ENCODE peak calls at places on chromosome 13, in eight cellular contexts. One of them, this sample, is unnamed.

GRCh38 chr13:112351825-112352224 is 24.3 kb upstream of the SPACA7 start:
- DNase-seq in tibial nerve: no peak
- DNase-seq in A549: no peak
- DNase-seq in ovary: no peak
- DNase-seq in sigmoid colon: no peak
- DNase-seq in transverse colon: no peak
- DNase-seq in upper lobe of left lung: no peak
- DNase-seq in stomach: no peak
- DNase-seq in this sample: no peak

GRCh38 chr13:38670627-38671026 is 16.2 kb upstream of the FREM2 start:
- DNase-seq in tibial nerve: no peak
- DNase-seq in A549: no peak
- DNase-seq in ovary: no peak
- DNase-seq in sigmoid colon: no peak
- DNase-seq in transverse colon: no peak
- DNase-seq in upper lobe of left lung: no peak
- DNase-seq in stomach: no peak
- DNase-seq in this sample: no peak

GRCh38 chr13:48233097-48233885 is at the start of gene ITM2B:
- DNase-seq in tibial nerve: peak
- DNase-seq in A549: peak
- DNase-seq in ovary: peak
- DNase-seq in sigmoid colon: peak
- DNase-seq in transverse colon: peak
- DNase-seq in upper lobe of left lung: peak
- DNase-seq in stomach: peak
- DNase-seq in this sample: no peak

GRCh38 chr13:67736646-67737420 is 506.7 kb upstream of the PCDH9 start:
- DNase-seq in tibial nerve: no peak
- DNase-seq in A549: peak
- DNase-seq in ovary: no peak
- DNase-seq in sigmoid colon: no peak
- DNase-seq in transverse colon: no peak
- DNase-seq in upper lobe of left lung: no peak
- DNase-seq in stomach: no peak
- DNase-seq in this sample: no peak

GRCh38 chr13:52892925-52893324 is 44.5 kb upstream of the PCDH8 start:
- DNase-seq in tibial nerve: no peak
- DNase-seq in A549: no peak
- DNase-seq in ovary: no peak
- DNase-seq in sigmoid colon: no peak
- DNase-seq in transverse colon: no peak
- DNase-seq in upper lobe of left lung: no peak
- DNase-seq in stomach: peak
- DNase-seq in this sample: no peak

GRCh38 chr13:86653009-86653408 is 853.8 kb upstream of the SLITRK6 start:
- DNase-seq in tibial nerve: no peak
- DNase-seq in A549: no peak
- DNase-seq in ovary: no peak
- DNase-seq in sigmoid colon: no peak
- DNase-seq in transverse colon: no peak
- DNase-seq in upper lobe of left lung: no peak
- DNase-seq in stomach: no peak
- DNase-seq in this sample: no peak

GRCh38 chr13:112614835-112615234 is 26.9 kb upstream of the TUBGCP3 start:
- DNase-seq in tibial nerve: no peak
- DNase-seq in A549: no peak
- DNase-seq in ovary: no peak
- DNase-seq in sigmoid colon: no peak
- DNase-seq in transverse colon: no peak
- DNase-seq in upper lobe of left lung: no peak
- DNase-seq in stomach: no peak
- DNase-seq in this sample: peak

GRCh38 chr13:109494955-109495354 is 291.4 kb downstream of the IRS2 start:
- DNase-seq in tibial nerve: no peak
- DNase-seq in A549: no peak
- DNase-seq in ovary: no peak
- DNase-seq in sigmoid colon: no peak
- DNase-seq in transverse colon: no peak
- DNase-seq in upper lobe of left lung: no peak
- DNase-seq in stomach: no peak
- DNase-seq in this sample: no peak

GRCh38 chr13:81872581-81872980 is 1531.7 kb upstream of the SPRY2 start:
- DNase-seq in tibial nerve: no peak
- DNase-seq in A549: no peak
- DNase-seq in ovary: no peak
- DNase-seq in sigmoid colon: no peak
- DNase-seq in transverse colon: no peak
- DNase-seq in upper lobe of left lung: no peak
- DNase-seq in stomach: no peak
- DNase-seq in this sample: no peak

GRCh38 chr13:100611678-100612492 is 23.3 kb upstream of the GGACT start:
- DNase-seq in tibial nerve: no peak
- DNase-seq in A549: no peak
- DNase-seq in ovary: no peak
- DNase-seq in sigmoid colon: no peak
- DNase-seq in transverse colon: no peak
- DNase-seq in upper lobe of left lung: no peak
- DNase-seq in stomach: no peak
- DNase-seq in this sample: no peak
- H3K4me3 ChIP-seq in tibial nerve: no peak
- H3K4me3 ChIP-seq in A549: no peak
- H3K4me3 ChIP-seq in ovary: no peak
- H3K4me3 ChIP-seq in sigmoid colon: no peak
- H3K4me3 ChIP-seq in transverse colon: no peak
- H3K4me3 ChIP-seq in upper lobe of left lung: no peak
- H3K4me3 ChIP-seq in stomach: no peak
- H3K4me3 ChIP-seq in this sample: no peak

GRCh38 chr13:96165840-96166239 is 75.9 kb downstream of the HS6ST3 start:
- DNase-seq in tibial nerve: no peak
- DNase-seq in A549: no peak
- DNase-seq in ovary: no peak
- DNase-seq in sigmoid colon: no peak
- DNase-seq in transverse colon: no peak
- DNase-seq in upper lobe of left lung: no peak
- DNase-seq in stomach: no peak
- DNase-seq in this sample: no peak
- TF ChIP-seq EP300 in tibial nerve: no peak
- TF ChIP-seq EP300 in A549: no peak
- TF ChIP-seq EP300 in ovary: no peak
- TF ChIP-seq EP300 in sigmoid colon: no peak
- TF ChIP-seq EP300 in transverse colon: no peak
- TF ChIP-seq EP300 in upper lobe of left lung: no peak
- TF ChIP-seq EP300 in stomach: no peak
- TF ChIP-seq EP300 in this sample: no peak

GRCh38 chr13:50079278-50080157 is 64.3 kb downstream of the KCNRG start:
- DNase-seq in tibial nerve: no peak
- DNase-seq in A549: no peak
- DNase-seq in ovary: no peak
- DNase-seq in sigmoid colon: no peak
- DNase-seq in transverse colon: no peak
- DNase-seq in upper lobe of left lung: no peak
- DNase-seq in stomach: no peak
- DNase-seq in this sample: no peak
- H3K4me3 ChIP-seq in tibial nerve: peak
- H3K4me3 ChIP-seq in A549: peak
- H3K4me3 ChIP-seq in ovary: peak
- H3K4me3 ChIP-seq in sigmoid colon: peak
- H3K4me3 ChIP-seq in transverse colon: no peak
- H3K4me3 ChIP-seq in upper lobe of left lung: peak
- H3K4me3 ChIP-seq in stomach: peak
- H3K4me3 ChIP-seq in this sample: peak

DNA sequence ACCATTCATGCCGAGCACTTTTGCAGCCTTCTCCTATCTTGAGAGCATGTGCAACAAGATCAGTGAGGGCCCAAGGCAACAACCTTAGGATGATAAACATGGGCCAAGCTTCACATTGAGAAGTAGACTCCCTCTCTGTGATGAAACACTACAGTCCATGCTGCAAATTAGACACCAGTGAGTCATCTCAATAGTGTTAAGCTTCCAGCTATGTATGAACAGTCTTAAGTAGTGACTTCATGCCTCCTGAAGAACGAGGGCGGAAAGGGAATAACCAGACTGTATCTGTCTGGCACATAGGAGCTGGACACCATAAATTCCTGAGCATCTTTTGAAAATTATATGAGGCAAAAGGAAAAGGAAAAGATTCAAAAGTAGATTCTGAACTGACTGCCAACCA is 309.9 kb upstream of the SLITRK1 start:
- DNase-seq in tibial nerve: no peak
- DNase-seq in A549: no peak
- DNase-seq in ovary: no peak
- DNase-seq in sigmoid colon: no peak
- DNase-seq in transverse colon: no peak
- DNase-seq in upper lobe of left lung: no peak
- DNase-seq in stomach: no peak
- DNase-seq in this sample: no peak
- TF ChIP-seq EP300 in tibial nerve: no peak
- TF ChIP-seq EP300 in A549: no peak
- TF ChIP-seq EP300 in ovary: no peak
- TF ChIP-seq EP300 in sigmoid colon: no peak
- TF ChIP-seq EP300 in transverse colon: no peak
- TF ChIP-seq EP300 in upper lobe of left lung: no peak
- TF ChIP-seq EP300 in stomach: no peak
- TF ChIP-seq EP300 in this sample: no peak

GRCh38 chr13:27311518-27312208 is 41.0 kb downstream of the RASL11A start:
- DNase-seq in tibial nerve: no peak
- DNase-seq in A549: no peak
- DNase-seq in ovary: no peak
- DNase-seq in sigmoid colon: no peak
- DNase-seq in transverse colon: no peak
- DNase-seq in upper lobe of left lung: no peak
- DNase-seq in stomach: no peak
- DNase-seq in this sample: no peak
- H3K4me3 ChIP-seq in tibial nerve: no peak
- H3K4me3 ChIP-seq in A549: no peak
- H3K4me3 ChIP-seq in ovary: no peak
- H3K4me3 ChIP-seq in sigmoid colon: no peak
- H3K4me3 ChIP-seq in transverse colon: no peak
- H3K4me3 ChIP-seq in upper lobe of left lung: no peak
- H3K4me3 ChIP-seq in stomach: no peak
- H3K4me3 ChIP-seq in this sample: no peak

GRCh38 chr13:94073006-94073744 is 406.3 kb downstream of the DCT start:
- DNase-seq in tibial nerve: no peak
- DNase-seq in A549: no peak
- DNase-seq in ovary: no peak
- DNase-seq in sigmoid colon: no peak
- DNase-seq in transverse colon: no peak
- DNase-seq in upper lobe of left lung: no peak
- DNase-seq in stomach: no peak
- DNase-seq in this sample: no peak
- TF ChIP-seq EP300 in tibial nerve: no peak
- TF ChIP-seq EP300 in A549: no peak
- TF ChIP-seq EP300 in ovary: no peak
- TF ChIP-seq EP300 in sigmoid colon: no peak
- TF ChIP-seq EP300 in transverse colon: no peak
- TF ChIP-seq EP300 in upper lobe of left lung: no peak
- TF ChIP-seq EP300 in stomach: no peak
- TF ChIP-seq EP300 in this sample: no peak

GRCh38 chr13:42548731-42549554 is 25.0 kb upstream of the TNFSF11 start:
- DNase-seq in tibial nerve: no peak
- DNase-seq in A549: no peak
- DNase-seq in ovary: no peak
- DNase-seq in sigmoid colon: peak
- DNase-seq in transverse colon: peak
- DNase-seq in upper lobe of left lung: peak
- DNase-seq in stomach: peak
- DNase-seq in this sample: peak

GRCh38 chr13:42559057-42559456 is 14.9 kb upstream of the TNFSF11 start:
- DNase-seq in tibial nerve: no peak
- DNase-seq in A549: no peak
- DNase-seq in ovary: no peak
- DNase-seq in sigmoid colon: no peak
- DNase-seq in transverse colon: no peak
- DNase-seq in upper lobe of left lung: no peak
- DNase-seq in stomach: no peak
- DNase-seq in this sample: no peak

GRCh38 chr13:42551611-42552010 is 22.3 kb upstream of the TNFSF11 start:
- DNase-seq in tibial nerve: no peak
- DNase-seq in A549: no peak
- DNase-seq in ovary: no peak
- DNase-seq in sigmoid colon: no peak
- DNase-seq in transverse colon: no peak
- DNase-seq in upper lobe of left lung: no peak
- DNase-seq in stomach: no peak
- DNase-seq in this sample: no peak

GRCh38 chr13:42549555-42549941 is 24.4 kb upstream of the TNFSF11 start:
- DNase-seq in tibial nerve: no peak
- DNase-seq in A549: no peak
- DNase-seq in ovary: no peak
- DNase-seq in sigmoid colon: no peak
- DNase-seq in transverse colon: no peak
- DNase-seq in upper lobe of left lung: no peak
- DNase-seq in stomach: no peak
- DNase-seq in this sample: no peak

DNA sequence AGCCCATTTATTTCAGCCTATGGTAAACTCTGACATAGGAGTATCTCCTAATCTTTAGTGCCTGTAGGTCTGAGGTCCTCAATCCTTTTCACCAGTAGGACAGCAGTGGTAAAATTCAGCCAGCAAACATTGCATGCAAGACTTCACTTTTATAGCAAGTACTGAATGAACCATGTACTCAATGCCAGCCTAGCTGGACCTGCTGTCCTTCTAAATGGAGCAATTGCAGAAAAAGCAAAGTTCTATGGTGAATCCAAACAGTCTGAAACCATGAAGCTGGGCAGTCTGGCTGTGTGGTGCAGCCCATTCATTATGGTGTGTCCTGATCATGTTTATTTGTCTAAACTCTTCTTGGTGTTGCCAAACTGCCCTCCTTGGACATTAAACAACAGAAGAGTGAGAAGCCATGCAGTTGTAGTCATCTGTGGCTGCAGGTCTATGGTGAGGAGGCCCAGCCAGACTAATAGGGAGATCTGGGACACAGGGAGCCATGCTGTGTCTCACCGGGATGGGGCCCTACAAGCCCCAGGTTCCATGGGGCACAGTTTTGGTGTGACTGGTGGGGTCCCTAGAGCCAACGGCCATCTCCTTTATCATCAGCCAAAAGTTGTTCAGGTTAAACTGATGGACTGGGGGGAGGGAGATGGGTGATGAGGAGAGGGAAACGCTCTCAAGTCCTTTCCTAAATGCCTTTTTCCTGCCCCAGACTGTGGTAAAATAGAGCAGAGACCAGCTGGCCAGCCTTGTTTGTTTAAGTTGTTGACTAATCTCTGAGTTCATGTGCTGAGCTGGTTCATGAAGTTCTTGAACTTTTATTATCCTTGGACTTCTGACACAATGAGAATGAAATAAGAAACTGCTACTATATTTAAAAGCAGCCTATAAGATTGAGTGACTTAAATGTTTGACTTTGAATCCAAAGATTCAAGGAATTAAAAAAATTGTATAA is 20.6 kb upstream of the TNFSF11 start:
- DNase-seq in tibial nerve: no peak
- DNase-seq in A549: no peak
- DNase-seq in ovary: no peak
- DNase-seq in sigmoid colon: no peak
- DNase-seq in transverse colon: no peak
- DNase-seq in upper lobe of left lung: no peak
- DNase-seq in stomach: no peak
- DNase-seq in this sample: no peak
- H3K4me3 ChIP-seq in tibial nerve: no peak
- H3K4me3 ChIP-seq in A549: no peak
- H3K4me3 ChIP-seq in ovary: no peak
- H3K4me3 ChIP-seq in sigmoid colon: no peak
- H3K4me3 ChIP-seq in transverse colon: no peak
- H3K4me3 ChIP-seq in upper lobe of left lung: no peak
- H3K4me3 ChIP-seq in stomach: no peak
- H3K4me3 ChIP-seq in this sample: no peak

GRCh38 chr13:28337196-28338045 is 157.5 kb downstream of the FLT1 start:
- DNase-seq in tibial nerve: no peak
- DNase-seq in A549: no peak
- DNase-seq in ovary: peak
- DNase-seq in sigmoid colon: no peak
- DNase-seq in transverse colon: no peak
- DNase-seq in upper lobe of left lung: no peak
- DNase-seq in stomach: no peak
- DNase-seq in this sample: no peak
- TF ChIP-seq EP300 in tibial nerve: no peak
- TF ChIP-seq EP300 in A549: no peak
- TF ChIP-seq EP300 in ovary: no peak
- TF ChIP-seq EP300 in sigmoid colon: no peak
- TF ChIP-seq EP300 in transverse colon: no peak
- TF ChIP-seq EP300 in upper lobe of left lung: no peak
- TF ChIP-seq EP300 in stomach: no peak
- TF ChIP-seq EP300 in this sample: no peak

This sample was measured in esophagus muscularis mucosa.